ENCODE peak calls at places on chromosome 7, in seven cellular contexts. A is K562, M is PC-3, V is mammary epithelial cell, Y is fibroblast of lung, E is GM23248, L is neuronal stem cell. D is an unnamed sample. For H3K27me3, the result is how much of the 10 kb centered on the place peaks cover.

GRCh38 chr7:2637505-2638223 is 5.9 kb downstream of the TTYH3 start:
- DNase-seq in A (no peak), M (no peak), V (no peak), Y (no peak), E (no peak), L (no peak), D (no peak)

GRCh38 chr7:42161723-42162122 is 75.3 kb downstream of the GLI3 start:
- DNase-seq in A (no peak), M (peak), V (peak), Y (no peak), E (peak), L (no peak), D (no peak)

GRCh38 chr7:151254851-151255250 is 6.4 kb upstream of the SMARCD3 start:
- DNase-seq in A (no peak), M (no peak), V (no peak), Y (no peak), E (no peak), L (no peak), D (no peak)

GRCh38 chr7:108012499-108013430 is 9.8 kb upstream of the LAMB1 start:
- DNase-seq in A (peak), M (peak), V (peak), Y (peak), E (peak), L (no peak), D (peak)

GRCh38 chr7:133434246-133434865 is 181.5 kb downstream of the EXOC4 start:
- DNase-seq in A (peak), M (peak), V (peak), Y (peak), E (peak), L (no peak), D (no peak)

GRCh38 chr7:100556541-100556940 is 17.2 kb downstream of the SAP25 start:
- DNase-seq in A (no peak), M (no peak), V (no peak), Y (peak), E (peak), L (no peak), D (no peak)

GRCh38 chr7:95897557-95898183 is 125.3 kb downstream of the DYNC1I1 start:
- DNase-seq in A (no peak), M (no peak), V (no peak), Y (no peak), E (no peak), L (no peak), D (no peak)

GRCh38 chr7:5523052-5523711 is 99.5 kb upstream of the TNRC18 start:
- DNase-seq in A (no peak), M (peak), V (no peak), Y (peak), E (peak), L (no peak), D (peak)

GRCh38 chr7:135100856-135101255 is 47.0 kb upstream of the TMEM140 start:
- DNase-seq in A (no peak), M (peak), V (peak), Y (peak), E (peak), L (no peak), D (no peak)

GRCh38 chr7:156177396-156178055 is 365.3 kb upstream of the SHH start:
- DNase-seq in A (no peak), M (no peak), V (no peak), Y (no peak), E (no peak), L (no peak), D (peak)

GRCh38 chr7:149196151-149196704 is 882 bp downstream of the ZNF282 start:
- DNase-seq in A (peak), M (no peak), V (no peak), Y (no peak), E (peak), L (no peak), D (peak)

GRCh38 chr7:156002362-156003001 is 190.2 kb upstream of the SHH start:
- DNase-seq in A (no peak), M (no peak), V (no peak), Y (no peak), E (no peak), L (no peak), D (peak)

GRCh38 chr7:27973625-27974024 is 207.0 kb downstream of the JAZF1 start:
- DNase-seq in A (no peak), M (no peak), V (no peak), Y (no peak), E (no peak), L (no peak), D (no peak)

GRCh38 chr7:27971171-27971570 is 209.4 kb downstream of the JAZF1 start:
- DNase-seq in A (no peak), M (no peak), V (no peak), Y (no peak), E (no peak), L (no peak), D (no peak)

GRCh38 chr7:27972272-27972671 is 208.3 kb downstream of the JAZF1 start:
- DNase-seq in A (no peak), M (no peak), V (no peak), Y (no peak), E (no peak), L (no peak), D (no peak)

DNA sequence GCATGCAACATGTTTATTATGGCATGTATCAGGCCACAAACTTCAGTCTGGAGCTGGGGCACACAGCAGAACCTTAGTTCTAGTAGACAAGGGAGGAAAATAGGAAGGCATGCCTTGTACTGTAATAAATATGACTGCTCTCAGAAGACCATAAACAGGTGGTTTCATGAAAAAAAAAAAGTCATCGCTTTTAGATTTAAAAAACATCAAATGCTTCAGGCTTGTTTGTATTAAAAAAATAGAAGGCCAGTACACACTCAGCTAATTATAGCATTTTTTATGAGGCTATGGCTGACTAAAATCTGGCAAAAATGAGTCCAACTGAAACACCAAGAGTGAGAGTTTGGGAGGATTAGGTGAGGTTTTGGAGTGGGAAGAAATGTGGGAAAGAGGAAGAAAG is 204.1 kb downstream of the JAZF1 start:
- DNase-seq in A (no peak), M (no peak), V (no peak), Y (no peak), E (no peak), L (no peak), D (no peak)
- H3K9ac ChIP-seq in A (no peak), M (no peak), V (no peak), Y (no peak), E (no peak), L (no peak), D (no peak)

GRCh38 chr7:101913247-101913721 is 95.9 kb downstream of the CUX1 start:
- DNase-seq in A (no peak), M (no peak), V (no peak), Y (no peak), E (no peak), L (no peak), D (no peak)
- H3K4me3 ChIP-seq in A (peak), M (no peak), V (no peak), Y (no peak), E (no peak), L (no peak), D (no peak)

GRCh38 chr7:33901847-33902246 is 3.5 kb upstream of the BMPER start:
- DNase-seq in A (no peak), M (no peak), V (no peak), Y (no peak), E (no peak), L (no peak), D (peak)

GRCh38 chr7:33900501-33900900 is 4.8 kb upstream of the BMPER start:
- DNase-seq in A (no peak), M (peak), V (peak), Y (peak), E (peak), L (no peak), D (no peak)

GRCh38 chr7:33904680-33905388 is 505 bp upstream of the BMPER start:
- DNase-seq in A (no peak), M (no peak), V (peak), Y (peak), E (peak), L (peak), D (peak)

GRCh38 chr7:33903770-33904679 is 1.3 kb upstream of the BMPER start:
- DNase-seq in A (no peak), M (no peak), V (peak), Y (peak), E (peak), L (peak), D (peak)

DNA sequence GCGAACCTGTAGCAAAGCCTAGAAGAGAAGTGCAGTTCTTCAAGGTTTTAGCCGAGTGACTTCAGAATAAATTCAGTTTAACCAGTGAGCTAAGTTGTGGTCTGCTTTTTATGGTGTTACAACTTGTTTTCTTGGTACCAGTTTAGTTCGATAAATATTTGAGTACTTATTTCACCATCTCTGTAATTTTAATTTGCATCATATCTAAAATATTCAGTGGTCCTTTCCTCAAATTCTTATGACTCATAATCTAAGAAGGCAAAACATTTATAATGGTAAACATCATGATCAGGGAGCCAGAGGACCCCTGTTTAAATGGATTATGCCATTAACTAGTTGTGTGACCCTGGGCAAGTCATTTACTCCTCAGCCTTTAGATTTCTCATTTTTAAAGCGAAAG is 4.1 kb upstream of the BMPER start:
- DNase-seq in A (no peak), M (peak), V (no peak), Y (peak), E (peak), L (no peak), D (no peak)
- H3K27me3 ChIP-seq in A (under half), M (under half), V (under half), Y (under half), E (under half), L (under half), D (under half)

GRCh38 chr7:20797174-20798080 is 10.7 kb upstream of the SP8 start:
- DNase-seq in A (no peak), M (no peak), V (peak), Y (no peak), E (no peak), L (no peak), D (peak)
- H3K9ac ChIP-seq in A (peak), M (no peak), V (no peak), Y (no peak), E (no peak), L (peak), D (peak)

GRCh38 chr7:522071-522937 is 2.7 kb upstream of the PDGFA start:
- DNase-seq in A (peak), M (peak), V (peak), Y (peak), E (peak), L (no peak), D (peak)

GRCh38 chr7:521221-522070 is 1.8 kb upstream of the PDGFA start:
- DNase-seq in A (peak), M (peak), V (peak), Y (peak), E (peak), L (no peak), D (peak)

GRCh38 chr7:519974-520458 is 370 bp upstream of the PDGFA start:
- DNase-seq in A (peak), M (peak), V (peak), Y (peak), E (peak), L (no peak), D (peak)

GRCh38 chr7:519429-519973 is at the start of gene PDGFA:
- DNase-seq in A (peak), M (peak), V (peak), Y (peak), E (peak), L (no peak), D (no peak)

GRCh38 chr7:520503-521161 is 986 bp upstream of the PDGFA start:
- DNase-seq in A (peak), M (no peak), V (no peak), Y (peak), E (peak), L (no peak), D (peak)
- H3K4me3 ChIP-seq in A (peak), M (peak), V (peak), Y (no peak), E (peak), L (peak), D (no peak)

DNA sequence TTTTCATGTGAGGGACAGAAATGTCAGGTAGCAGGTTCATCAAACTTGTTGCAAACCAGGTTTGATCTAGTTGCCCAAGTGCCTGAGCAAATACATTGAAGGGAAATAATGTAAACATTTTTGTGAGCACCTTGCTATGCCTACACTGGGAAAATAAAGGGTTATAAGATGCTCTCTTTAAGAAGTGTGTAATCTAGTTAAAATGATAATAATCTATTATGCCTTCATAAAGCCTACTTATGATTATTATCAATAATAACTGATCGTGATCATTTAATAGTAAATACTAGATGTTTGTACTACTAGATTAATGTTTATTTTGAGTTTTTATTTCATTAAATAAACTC is 1.9 kb upstream of the TMEM229A start:
- DNase-seq in A (no peak), M (no peak), V (no peak), Y (no peak), E (no peak), L (no peak), D (no peak)
- H3K27me3 ChIP-seq in A (under half), M (half or more), V (under half), Y (under half), E (under half), L (half or more), D (under half)

GRCh38 chr7:129471402-129471827 is 30.9 kb upstream of the SMKR1 start:
- DNase-seq in A (no peak), M (peak), V (peak), Y (no peak), E (peak), L (no peak), D (no peak)
- H3K9ac ChIP-seq in A (no peak), M (peak), V (no peak), Y (no peak), E (no peak), L (no peak), D (no peak)

DNA sequence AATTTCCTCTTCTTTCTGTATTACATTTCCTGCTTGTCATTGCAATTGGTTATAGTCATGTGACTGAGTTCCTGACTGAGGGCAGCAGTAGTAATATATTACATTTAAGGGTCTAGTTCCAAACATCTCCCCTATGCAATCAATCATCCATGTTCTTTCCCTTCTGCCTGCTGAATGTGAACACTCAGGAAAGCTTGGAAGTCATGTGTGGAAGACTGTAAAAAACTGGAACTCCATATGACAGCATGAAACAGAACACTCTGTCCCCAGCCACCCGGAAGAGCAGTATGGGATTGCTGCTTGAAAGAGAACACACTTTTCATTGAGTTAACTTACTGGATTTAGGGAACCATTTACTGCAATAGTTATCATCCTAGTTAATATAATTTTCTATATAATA is 459.7 kb upstream of the SEMA3A start:
- DNase-seq in A (no peak), M (no peak), V (no peak), Y (no peak), E (no peak), L (no peak), D (no peak)
- H3K4me3 ChIP-seq in A (no peak), M (no peak), V (no peak), Y (no peak), E (no peak), L (no peak), D (no peak)

D was measured in endodermal cell.